ENCODE peak calls at places on chromosomes 4 and X, in six cellular contexts. E is globus pallidus; Z is stimulated activated CD8-positive, alpha-beta memory T cell treated with anti-CD3 and anti-CD28 coated beads, Interleukin-15, amount 100 ng/mL, for 4 hours; O is mesendoderm; M is M059J; T is progenitor cell of endocrine pancreas. I is an unnamed sample.
A peak's percentile ranks its signal among the peaks of the same experiment; 100 is the strongest.

GRCh38 chr4:134027931-134028330 is 173.7 kb downstream of the PABPC4L start:
- DNase-seq in M (peak; percentile 83), Z (no peak), O (no peak), T (no peak), E (no peak), I (no peak)

GRCh38 chr4:10045481-10045880 is 24.2 kb upstream of the SLC2A9 start:
- DNase-seq in T (no peak), O (no peak), Z (no peak), E (no peak), M (peak; percentile 40), I (no peak)

GRCh38 chr4:156838761-156839160 is 132.8 kb downstream of the PDGFC start:
- DNase-seq in T (no peak), Z (no peak), E (no peak), M (peak; percentile 19), O (peak; percentile 40), I (no peak)

GRCh38 chrX:154378059-154378798 is 866 bp upstream of the EMD start:
- DNase-seq in T (no peak), E (no peak), O (no peak), Z (no peak), M (peak; percentile 72), I (no peak)

GRCh38 chrX:649166-649565 is 18.6 kb downstream of the SHOX start:
- DNase-seq in M (no peak), Z (no peak), E (no peak), O (no peak), T (no peak), I (no peak)

GRCh38 chr4:110629214-110629754 is 6.4 kb upstream of the PITX2 start:
- DNase-seq in Z (no peak), O (peak; percentile 53), E (no peak), M (no peak), T (no peak), I (no peak)

GRCh38 chr4:174357321-174357720 is 73.6 kb downstream of the CEP44 start:
- DNase-seq in O (peak; percentile 63), T (no peak), M (no peak), Z (no peak), E (no peak), I (no peak)

GRCh38 chr4:145782756-145783155 is 102.8 kb downstream of the C4orf51 start:
- DNase-seq in M (no peak), Z (no peak), E (no peak), O (no peak), T (no peak), I (no peak)

GRCh38 chrX:32116047-32116446 is 1044.2 kb upstream of the FTHL17 start:
- DNase-seq in E (no peak), Z (no peak), T (no peak), M (no peak), O (peak; percentile 32), I (no peak)

GRCh38 chr4:156390599-156391296 is 437.1 kb upstream of the CTSO start:
- DNase-seq in M (peak; percentile 48), T (no peak), Z (no peak), O (no peak), E (no peak), I (no peak)

GRCh38 chr4:82848706-82849105 is 42.2 kb downstream of the SEC31A start:
- DNase-seq in M (no peak), O (no peak), Z (no peak), T (no peak), E (no peak), I (no peak)

GRCh38 chrX:31609130-31609529 is 537.3 kb upstream of the FTHL17 start:
- DNase-seq in T (no peak), M (peak; percentile 46), Z (no peak), E (no peak), O (no peak), I (no peak)

GRCh38 chr4:14958436-14958835 is 43.8 kb upstream of the CPEB2 start:
- DNase-seq in O (no peak), T (no peak), Z (no peak), M (no peak), E (no peak), I (no peak)

GRCh38 chr4:4856071-4857000 is 3.1 kb upstream of the MSX1 start:
- DNase-seq in T (no peak), O (peak; percentile 77), E (no peak), Z (no peak), M (peak; percentile 30), I (no peak)

GRCh38 chrX:30971761-30972603 is 82.9 kb upstream of the TAB3 start:
- DNase-seq in O (peak; percentile 59), M (peak; percentile 47), Z (no peak), T (no peak), E (peak; percentile 0), I (no peak)

GRCh38 chrX:130111935-130112221 is 1.6 kb upstream of the ELF4 start:
- DNase-seq in E (no peak), T (no peak), O (no peak), M (no peak), Z (no peak), I (no peak)

GRCh38 chrX:9378980-9379696 is 85.7 kb upstream of the TBL1X start:
- DNase-seq in E (no peak), Z (no peak), T (no peak), O (no peak), M (peak; percentile 65), I (no peak)

GRCh38 chr4:122152699-122153328 is 683 bp downstream of the BLTP1 start:
- DNase-seq in M (peak; percentile 39), T (peak; percentile 17), O (peak; percentile 57), E (peak; percentile 56), Z (peak; percentile 5), I (no peak)

GRCh38 chrX:14872355-14872754 is 514 bp downstream of the FANCB start:
- DNase-seq in Z (no peak), M (peak; percentile 17), E (no peak), O (peak; percentile 1), T (no peak), I (no peak)

GRCh38 chrX:115362334-115363095 is 73.0 kb downstream of the LUZP4 start:
- DNase-seq in E (no peak), M (peak; percentile 84), O (peak; percentile 18), T (no peak), Z (no peak), I (no peak)

GRCh38 chr4:169225058-169225751 is 45.6 kb downstream of the SH3RF1 start:
- DNase-seq in O (peak; percentile 50), Z (no peak), T (no peak), E (no peak), M (peak; percentile 95), I (no peak)

GRCh38 chrX:19673334-19674040 is 158.2 kb upstream of the MAP3K15 start:
- DNase-seq in E (no peak), T (no peak), Z (no peak), M (peak; percentile 97), O (peak; percentile 60), I (no peak)

GRCh38 chrX:120647127-120647526 is 17.3 kb upstream of the C1GALT1C1 start:
- DNase-seq in E (no peak), Z (no peak), O (no peak), M (peak; percentile 53), T (no peak), I (no peak)

GRCh38 chr4:4427886-4428285 is 41.0 kb downstream of the NSG1 start:
- DNase-seq in T (no peak), O (no peak), M (no peak), E (no peak), Z (no peak), I (no peak)

GRCh38 chr4:27624749-27625148 is 764.1 kb downstream of the STIM2 start:
- DNase-seq in T (no peak), Z (no peak), M (no peak), E (no peak), O (no peak), I (no peak)

GRCh38 chr4:128454281-128455075 is 166.9 kb upstream of the PGRMC2 start:
- DNase-seq in T (peak; percentile 45), E (peak; percentile 58), O (peak; percentile 95), Z (peak; percentile 29), M (peak; percentile 86), I (peak; percentile 69)

GRCh38 chr4:176320976-176321361 is 1.2 kb downstream of the SPCS3 start:
- DNase-seq in T (no peak), E (no peak), Z (no peak), M (peak; percentile 8), O (no peak), I (no peak)

GRCh38 chr4:120056249-120056648 is 10.4 kb downstream of the MAD2L1 start:
- DNase-seq in O (no peak), M (peak; percentile 40), T (no peak), E (no peak), Z (no peak), I (no peak)

GRCh38 chr4:100008048-100008447 is 58.0 kb upstream of the H2AZ1 start:
- DNase-seq in O (no peak), M (peak; percentile 54), T (no peak), Z (no peak), E (no peak), I (no peak)

GRCh38 chr4:182904271-182904761 is 12.9 kb downstream of the DCTD start:
- DNase-seq in Z (no peak), E (no peak), T (no peak), M (no peak), O (peak; percentile 96), I (no peak)

GRCh38 chrX:70087857-70088256 is 25.6 kb downstream of the OTUD6A start:
- DNase-seq in O (no peak), E (no peak), Z (no peak), T (no peak), M (no peak), I (no peak)

GRCh38 chrX:115018944-115019343 is 1.5 kb upstream of the IL13RA2 start:
- DNase-seq in E (no peak), O (no peak), T (no peak), Z (no peak), M (peak; percentile 51), I (no peak)

GRCh38 chr4:3263053-3263958 is 14.3 kb downstream of the MSANTD1 start:
- DNase-seq in E (no peak), O (no peak), Z (no peak), M (no peak), T (no peak), I (no peak)

GRCh38 chrX:66914082-66914481 is 275.2 kb upstream of the EDA2R start:
- DNase-seq in Z (no peak), O (peak; percentile 79), M (peak; percentile 5), T (no peak), E (no peak), I (no peak)

GRCh38 chr4:55634417-55635128 is 1.5 kb downstream of the NMU start:
- DNase-seq in O (peak; percentile 26), Z (no peak), T (no peak), M (no peak), E (no peak), I (no peak)

GRCh38 chr4:128961405-128961804 is 131.9 kb downstream of the SCLT1 start:
- DNase-seq in M (no peak), E (no peak), Z (no peak), O (no peak), T (no peak), I (no peak)

GRCh38 chr4:81166431-81166830 is 48.6 kb downstream of the PRKG2 start:
- DNase-seq in O (no peak), Z (no peak), T (no peak), E (no peak), M (peak; percentile 64), I (no peak)

GRCh38 chrX:133985164-133986007 is at the start of gene GPC3:
- DNase-seq in E (no peak), Z (peak; percentile 7), T (peak; percentile 59), O (peak; percentile 81), M (peak; percentile 5), I (no peak)

GRCh38 chr4:8488791-8489369 is 48.3 kb downstream of the TRMT44 start:
- DNase-seq in E (no peak), O (no peak), Z (no peak), M (no peak), T (no peak), I (no peak)

I was measured in cerebellar nuclear complex.